ENCODE peak calls at places on chromosomes 6 and 20, in four cellular contexts. U is stimulated activated CD8-positive, alpha-beta memory T cell treated with anti-CD3 and anti-CD28 coated beads, Interleukin-7, amount 100 ng/mL, for 24 hours; M is kidney tubule cell; H is activated T-helper 1 cell treated with Interleukin-2 at 50 U/mL for 16 hours. W is an unnamed sample.

GRCh38 chr20:16647875-16648597 is 74.8 kb upstream of the KIF16B start:
- DNase-seq in H (no peak), U (no peak), M (no peak), W (no peak)

GRCh38 chr6:135938588-135939215 is 87.2 kb downstream of the PDE7B start:
- DNase-seq in M (peak), U (no peak), H (no peak), W (peak)

GRCh38 chr6:121437861-121438651 is 2.6 kb downstream of the GJA1 start:
- DNase-seq in H (no peak), M (peak), U (no peak), W (peak)

GRCh38 chr6:136788069-136788902 is 4.0 kb downstream of the MAP3K5 start:
- DNase-seq in M (peak), U (no peak), H (no peak), W (no peak)

GRCh38 chr6:149478631-149479314 is 6.0 kb downstream of the ZC3H12D start:
- DNase-seq in H (no peak), U (no peak), M (no peak), W (no peak)

GRCh38 chr6:54244430-54244829 is 63.8 kb upstream of the TINAG start:
- DNase-seq in M (peak), H (no peak), U (no peak), W (no peak)

GRCh38 chr6:2688416-2689064 is 62.2 kb downstream of the MYLK4 start:
- DNase-seq in M (peak), H (no peak), U (no peak), W (no peak)

GRCh38 chr20:36465109-36466080 is 75.9 kb upstream of the MYL9 start:
- DNase-seq in H (peak), U (no peak), M (peak), W (peak)

W was measured in left cardiac atrium.